ENCODE peak calls at places on chromosome 2, in eight cellular contexts. U, P, J, A, H, Z, E and G are unnamed samples.

GRCh38 chr2:172280820-172281454 is 146.4 kb upstream of the ITGA6 start:
- DNase-seq in Z (no peak), P (no peak), U (no peak), E (no peak), H (no peak), A (no peak), J (no peak), G (no peak)

GRCh38 chr2:187825108-187825507 is 270.9 kb upstream of the TFPI start:
- DNase-seq in E (no peak), U (no peak), A (no peak), P (no peak), H (no peak), J (no peak), Z (no peak), G (no peak)

GRCh38 chr2:241739651-241740050 is 5.2 kb downstream of the D2HGDH start:
- DNase-seq in P (no peak), U (no peak), A (no peak), Z (no peak), H (no peak), E (no peak), J (no peak), G (no peak)

GRCh38 chr2:119174216-119174992 is 15.9 kb upstream of the C1QL2 start:
- DNase-seq in P (peak), U (peak), A (peak), H (peak), Z (no peak), J (peak), E (peak), G (peak)

GRCh38 chr2:106193491-106193976 is 567 bp downstream of the UXS1 start:
- DNase-seq in H (peak), Z (no peak), P (no peak), E (peak), A (peak), U (peak), J (peak), G (no peak)

GRCh38 chr2:168686485-168687191 is 115.8 kb upstream of the NOSTRIN start:
- DNase-seq in E (no peak), H (no peak), A (no peak), P (no peak), J (no peak), Z (no peak), U (no peak), G (no peak)

GRCh38 chr2:96808176-96808837 is 7.8 kb upstream of the CNNM3 start:
- DNase-seq in H (no peak), U (no peak), J (no peak), Z (no peak), A (no peak), E (peak), P (no peak), G (no peak)

GRCh38 chr2:152189622-152190495 is 14.3 kb upstream of the STAM2 start:
- DNase-seq in H (no peak), P (no peak), A (peak), J (peak), U (no peak), E (no peak), Z (peak), G (no peak)

GRCh38 chr2:196677404-196677803 is 37.9 kb downstream of the CCDC150 start:
- DNase-seq in P (no peak), H (no peak), E (no peak), A (no peak), J (peak), Z (no peak), U (no peak), G (no peak)

GRCh38 chr2:160409480-160409879 is 84.1 kb downstream of the RBMS1 start:
- DNase-seq in E (no peak), U (no peak), J (no peak), H (no peak), A (no peak), P (no peak), Z (no peak), G (no peak)

GRCh38 chr2:42969231-42970150 is 177.1 kb upstream of the HAAO start:
- DNase-seq in E (no peak), H (peak), Z (peak), U (no peak), P (peak), J (no peak), A (peak), G (no peak)

GRCh38 chr2:20027715-20028434 is 15.4 kb upstream of the MATN3 start:
- DNase-seq in U (no peak), H (no peak), A (no peak), J (no peak), P (no peak), Z (no peak), E (no peak), G (no peak)

GRCh38 chr2:196131384-196131861 is 40.0 kb downstream of the STK17B start:
- DNase-seq in Z (peak), P (peak), H (peak), E (no peak), U (no peak), J (peak), A (peak), G (peak)

GRCh38 chr2:120803764-120804335 is 68.2 kb downstream of the GLI2 start:
- DNase-seq in A (no peak), E (no peak), H (no peak), U (no peak), P (no peak), J (no peak), Z (peak), G (no peak)

GRCh38 chr2:200259577-200259957 is 46.9 kb upstream of the SPATS2L start:
- DNase-seq in E (no peak), Z (peak), P (no peak), J (no peak), H (no peak), A (no peak), U (no peak), G (no peak)

GRCh38 chr2:75175473-75175872 is 23.8 kb downstream of the TACR1 start:
- DNase-seq in J (no peak), Z (no peak), A (no peak), E (no peak), P (no peak), U (no peak), H (no peak), G (no peak)

GRCh38 chr2:26175191-26175715 is 2.4 kb downstream of the GAREM2 start:
- DNase-seq in J (peak), A (peak), Z (no peak), U (no peak), H (no peak), P (no peak), E (no peak), G (no peak)

GRCh38 chr2:26173596-26174482 is 951 bp downstream of the GAREM2 start:
- DNase-seq in H (no peak), Z (no peak), P (no peak), E (no peak), U (no peak), A (peak), J (peak), G (no peak)

GRCh38 chr2:26172189-26172865 is 561 bp upstream of the GAREM2 start:
- DNase-seq in H (no peak), Z (no peak), P (no peak), E (no peak), A (peak), J (no peak), U (no peak), G (no peak)

GRCh38 chr2:26174691-26175181 is 1.8 kb downstream of the GAREM2 start:
- DNase-seq in P (no peak), Z (no peak), H (no peak), J (peak), U (no peak), E (no peak), A (peak), G (no peak)

GRCh38 chr2:26172866-26173595 is at the start of gene GAREM2:
- DNase-seq in Z (no peak), J (peak), P (no peak), U (no peak), A (peak), E (no peak), H (no peak), G (no peak)
- H3K4me3 ChIP-seq in Z (peak), J (peak), P (no peak), U (peak), A (peak), E (peak), H (peak), G (peak)

GRCh38 chr2:68764041-68764780 is 29.6 kb downstream of the ARHGAP25 start:
- DNase-seq in P (no peak), U (no peak), E (no peak), Z (no peak), A (no peak), J (no peak), H (no peak), G (no peak)
- H3K27ac ChIP-seq in P (peak), U (peak), E (no peak), Z (no peak), A (peak), J (no peak), H (no peak), G (peak)

DNA sequence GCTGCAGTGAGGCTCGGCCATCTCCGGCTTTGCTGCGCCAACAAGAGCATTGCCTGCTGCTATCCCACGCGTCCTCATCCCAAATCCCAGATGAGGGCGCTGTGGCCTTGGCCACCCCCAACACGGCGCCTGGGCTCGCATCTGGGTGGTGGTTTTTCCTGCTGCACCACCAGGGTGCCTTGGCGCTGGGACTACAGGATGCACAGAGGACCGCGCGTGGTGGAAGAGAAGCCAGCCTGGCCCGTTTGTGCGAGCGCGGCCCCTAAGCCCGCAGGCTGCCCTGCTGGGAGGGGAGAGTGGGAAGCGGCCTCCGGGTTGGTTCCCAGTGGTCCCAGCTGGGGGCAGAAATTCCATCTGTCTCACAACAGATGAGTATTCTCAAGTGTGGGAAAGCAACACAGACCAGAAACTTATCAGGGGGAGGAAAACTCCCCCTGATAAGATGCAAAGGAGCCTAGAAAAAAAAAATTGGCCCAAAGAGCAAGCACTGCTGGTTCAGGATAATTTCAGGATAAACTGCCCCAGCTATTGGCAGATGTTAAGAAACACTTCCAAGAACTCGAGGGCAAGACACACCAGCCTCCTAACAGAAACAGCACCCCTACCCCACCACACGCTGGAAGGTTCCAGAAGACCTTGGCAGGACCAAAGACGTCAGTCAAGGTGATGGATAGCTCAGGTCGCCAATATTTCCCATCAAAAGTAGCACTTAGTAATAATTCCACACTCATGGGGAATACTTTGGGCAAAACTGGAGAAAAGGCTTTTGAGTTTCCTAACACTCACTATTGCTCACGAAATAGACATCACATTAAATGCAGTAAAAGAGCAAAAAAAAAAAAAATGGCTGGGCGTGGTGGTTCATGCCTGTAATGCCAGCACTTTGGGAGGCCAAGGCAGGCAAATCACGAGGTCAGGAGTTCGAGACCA is 152.1 kb downstream of the PXDN start:
- DNase-seq in U (peak), P (peak), H (peak), A (peak), J (peak), E (peak), Z (no peak), G (no peak)
- H3K4me3 ChIP-seq in U (no peak), P (no peak), H (no peak), A (no peak), J (no peak), E (no peak), Z (no peak), G (no peak)

GRCh38 chr2:45261746-45262145 is 252.5 kb upstream of the SIX2 start:
- DNase-seq in Z (no peak), E (no peak), U (no peak), A (no peak), J (no peak), H (no peak), P (no peak), G (no peak)
- H3K27ac ChIP-seq in Z (no peak), E (no peak), U (no peak), A (no peak), J (no peak), H (no peak), P (no peak), G (no peak)

GRCh38 chr2:234710587-234710986 is 213.7 kb upstream of the ARL4C start:
- DNase-seq in H (no peak), U (no peak), A (no peak), J (no peak), Z (no peak), P (no peak), E (no peak), G (no peak)
- H3K4me3 ChIP-seq in H (no peak), U (no peak), A (no peak), J (no peak), Z (no peak), P (no peak), E (no peak), G (no peak)

GRCh38 chr2:148814853-148815419 is 60.1 kb upstream of the KIF5C start:
- DNase-seq in U (no peak), Z (no peak), H (no peak), A (no peak), J (no peak), E (no peak), P (no peak), G (no peak)
- H3K27ac ChIP-seq in U (no peak), Z (peak), H (no peak), A (no peak), J (no peak), E (no peak), P (no peak), G (no peak)